ENCODE peak calls at places on chromosomes 13 and 19, in seven cellular contexts. G is T-helper 1 cell; F is stimulated activated CD4-positive, alpha-beta T cell treated with anti-CD3 and anti-CD28 coated beads, TNF-alpha, amount 100 ng/mL, for 1 hour; V is germinal center; N is DMS 273 treated with DMSO at 0.1 percent for 48 hours; E is Ammon's horn; T is T1000. R is an unnamed sample.

GRCh38 chr13:29524176-29524575 is 71.3 kb downstream of the SLC7A1 start:
- DNase-seq in G (no peak), F (no peak), V (no peak), N (no peak), E (no peak), T (no peak), R (no peak)

GRCh38 chr13:113027566-113027965 is 58.6 kb downstream of the MCF2L start:
- DNase-seq in G (no peak), F (no peak), V (no peak), N (no peak), E (no peak), T (no peak), R (no peak)

GRCh38 chr13:105506463-105506862 is 1029.0 kb downstream of the EFNB2 start:
- DNase-seq in G (no peak), F (no peak), V (no peak), N (no peak), E (no peak), T (no peak), R (no peak)

GRCh38 chr19:43534811-43535761 is 2.1 kb downstream of the ZNF575 start:
- DNase-seq in G (no peak), F (peak), V (peak), N (peak), E (peak), T (no peak), R (no peak)

GRCh38 chr19:29873024-29873800 is 61.4 kb downstream of the CCNE1 start:
- DNase-seq in G (no peak), F (peak), V (peak), N (no peak), E (peak), T (peak), R (no peak)

GRCh38 chr19:45508931-45509691 is 1.8 kb downstream of the VASP start:
- DNase-seq in G (peak), F (no peak), V (peak), N (no peak), E (peak), T (no peak), R (peak)

GRCh38 chr19:30037835-30038234 is 95.8 kb downstream of the URI1 start:
- DNase-seq in G (no peak), F (no peak), V (no peak), N (no peak), E (no peak), T (no peak), R (no peak)

GRCh38 chr19:623974-624373 is 9.4 kb downstream of the POLRMT start:
- DNase-seq in G (no peak), F (no peak), V (no peak), N (no peak), E (no peak), T (peak), R (no peak)

GRCh38 chr19:1633269-1633606 is 19.2 kb downstream of the TCF3 start:
- DNase-seq in G (no peak), F (no peak), V (no peak), N (no peak), E (no peak), T (no peak), R (no peak)

GRCh38 chr19:42184401-42184861 is 33.0 kb downstream of the DEDD2 start:
- DNase-seq in G (peak), F (peak), V (peak), N (peak), E (peak), T (peak), R (peak)

GRCh38 chr19:18340990-18341868 is 831 bp downstream of the PGPEP1 start:
- DNase-seq in G (peak), F (peak), V (peak), N (peak), E (peak), T (peak), R (no peak)

GRCh38 chr19:3175761-3176714 is 2.5 kb upstream of the S1PR4 start:
- DNase-seq in G (peak), F (no peak), V (no peak), N (no peak), E (no peak), T (peak), R (no peak)

GRCh38 chr19:31152906-31153305 is 196.3 kb downstream of the TSHZ3 start:
- DNase-seq in G (no peak), F (no peak), V (no peak), N (no peak), E (no peak), T (no peak), R (no peak)

GRCh38 chr19:30593358-30593757 is 221.2 kb downstream of the ZNF536 start:
- DNase-seq in G (no peak), F (no peak), V (no peak), N (no peak), E (no peak), T (no peak), R (no peak)

R was measured in foreskin melanocyte.